ENCODE peak calls at places on chromosomes 6 and 20, in eight cellular contexts. K is GM04503; T is activated naive CD4-positive, alpha-beta T cell treated with anti-CD3 and anti-CD28 coated beads, Interleukin-2, amount 10 ng/mL, durations not matched to agents 7 days and 5 days; E is activated CD8-positive, alpha-beta memory T cell treated with anti-CD3 and anti-CD28 coated beads for 48 hours; P is GM13977; O is endothelial cell; I is EH; F is stimulated activated CD8-positive, alpha-beta memory T cell treated with anti-CD3 and anti-CD28 coated beads, Interleukin-7, amount 100 ng/mL, for 48 hours. S is an unnamed sample.

GRCh38 chr6:157514659-157515496 is 133.9 kb downstream of the ZDHHC14 start:
- DNase-seq in K (peak), T (no peak), E (no peak), P (no peak), O (no peak), I (peak), F (no peak), S (no peak)

GRCh38 chr6:82033631-82034211 is 213.8 kb downstream of the IBTK start:
- DNase-seq in K (no peak), T (no peak), E (no peak), P (no peak), O (no peak), I (peak), F (no peak), S (no peak)

GRCh38 chr6:132357120-132357519 is 44.2 kb downstream of the MOXD1 start:
- DNase-seq in K (no peak), T (no peak), E (no peak), P (no peak), O (no peak), I (peak), F (no peak), S (no peak)

GRCh38 chr6:140893432-140893831 is 1239.3 kb upstream of the GJE1 start:
- DNase-seq in K (no peak), T (no peak), E (no peak), P (no peak), O (no peak), I (no peak), F (no peak), S (no peak)

GRCh38 chr6:129621252-129621651 is 88.7 kb downstream of the ARHGAP18 start:
- DNase-seq in K (no peak), T (peak), E (no peak), P (no peak), O (peak), I (peak), F (no peak), S (no peak)

GRCh38 chr20:11454966-11455799 is 462.5 kb upstream of the BTBD3 start:
- DNase-seq in K (peak), T (no peak), E (no peak), P (no peak), O (peak), I (peak), F (no peak), S (peak)

GRCh38 chr6:136235233-136235564 is 14.9 kb downstream of the MTFR2 start:
- DNase-seq in K (no peak), T (no peak), E (no peak), P (no peak), O (no peak), I (peak), F (no peak), S (no peak)

GRCh38 chr20:45779011-45779915 is 12.4 kb downstream of the WFDC3 start:
- DNase-seq in K (peak), T (no peak), E (no peak), P (no peak), O (no peak), I (peak), F (no peak), S (no peak)

GRCh38 chr6:34922177-34922663 is 33.2 kb downstream of the ANKS1A start:
- DNase-seq in K (peak), T (no peak), E (no peak), P (no peak), O (no peak), I (peak), F (no peak), S (no peak)

GRCh38 chr6:44339763-44340625 is 2.5 kb upstream of the SPATS1 start:
- DNase-seq in K (no peak), T (no peak), E (no peak), P (no peak), O (no peak), I (peak), F (no peak), S (no peak)

GRCh38 chr20:53040678-53041674 is 68.8 kb downstream of the TSHZ2 start:
- DNase-seq in K (no peak), T (no peak), E (no peak), P (no peak), O (no peak), I (no peak), F (no peak), S (no peak)